ENCODE peak calls at places on chromosome 13, in five cellular contexts. T is fibroblast of lung, H is Caco-2, C is mesendoderm, I is mucosa of descending colon. U is an unnamed sample.

GRCh38 chr13:39415403-39415802 is 187.6 kb downstream of the LHFPL6 start:
- DNase-seq in T (peak; percentile 62), H (peak; percentile 39), C (peak; percentile 57), I (no peak), U (no peak)

GRCh38 chr13:98506343-98507059 is 70.4 kb downstream of the STK24 start:
- DNase-seq in T (no peak), H (no peak), C (no peak), I (no peak), U (no peak)

GRCh38 chr13:41427700-41428099 is 29.6 kb upstream of the RGCC start:
- DNase-seq in T (no peak), H (no peak), C (no peak), I (no peak), U (no peak)

GRCh38 chr13:31274345-31274870 is 74.6 kb downstream of the B3GLCT start:
- DNase-seq in T (no peak), H (no peak), C (no peak), I (no peak), U (no peak)

GRCh38 chr13:41668130-41668757 is 210.9 kb downstream of the RGCC start:
- DNase-seq in T (peak; percentile 96), H (peak; percentile 80), C (peak; percentile 94), I (no peak), U (peak; percentile 66)

GRCh38 chr13:81017525-81018152 is 676.7 kb upstream of the SPRY2 start:
- DNase-seq in T (peak; percentile 77), H (no peak), C (peak; percentile 53), I (no peak), U (peak; percentile 15)

GRCh38 chr13:19150712-19151228 is 30.9 kb downstream of the TUBA3C start:
- DNase-seq in T (no peak), H (no peak), C (no peak), I (no peak), U (no peak)

GRCh38 chr13:49370390-49370789 is 73.5 kb downstream of the CAB39L start:
- DNase-seq in T (no peak), H (no peak), C (peak; percentile 25), I (no peak), U (no peak)

GRCh38 chr13:44576396-44577235 is 486 bp upstream of the TSC22D1 start:
- DNase-seq in T (no peak), H (no peak), C (no peak), I (peak; percentile 63), U (no peak)

GRCh38 chr13:94630858-94631257 is 29.2 kb downstream of the GPR180 start:
- DNase-seq in T (no peak), H (no peak), C (no peak), I (no peak), U (no peak)

GRCh38 chr13:64052526-64052925 is 2636.9 kb upstream of the PCDH20 start:
- DNase-seq in T (no peak), H (no peak), C (peak; percentile 78), I (no peak), U (no peak)

GRCh38 chr13:106352850-106353249 is 182.6 kb downstream of the EFNB2 start:
- DNase-seq in T (peak; percentile 58), H (no peak), C (no peak), I (no peak), U (no peak)

GRCh38 chr13:93730780-93731179 is 504.2 kb downstream of the GPC6 start:
- DNase-seq in T (peak; percentile 46), H (no peak), C (no peak), I (no peak), U (no peak)

GRCh38 chr13:19959831-19960672 is 1.5 kb downstream of the ZMYM2 start:
- DNase-seq in T (peak; percentile 91), H (peak; percentile 94), C (peak; percentile 97), I (peak; percentile 85), U (no peak)

GRCh38 chr13:80572308-80572676 is 231.4 kb upstream of the SPRY2 start:
- DNase-seq in T (no peak), H (no peak), C (no peak), I (no peak), U (no peak)

GRCh38 chr13:28145049-28145448 is 6.7 kb downstream of the PAN3 start:
- DNase-seq in T (no peak), H (no peak), C (no peak), I (no peak), U (no peak)

GRCh38 chr13:20969182-20969581 is 66.6 kb upstream of the XPO4 start:
- DNase-seq in T (peak; percentile 52), H (no peak), C (no peak), I (no peak), U (no peak)

GRCh38 chr13:46206138-46206537 is 5.6 kb upstream of the LRRC63 start:
- DNase-seq in T (no peak), H (no peak), C (no peak), I (no peak), U (no peak)

GRCh38 chr13:76610819-76611415 is 275.3 kb downstream of the KCTD12 start:
- DNase-seq in T (peak; percentile 10), H (no peak), C (no peak), I (no peak), U (no peak)

GRCh38 chr13:31053896-31054295 is 107.8 kb downstream of the HSPH1 start:
- DNase-seq in T (no peak), H (no peak), C (no peak), I (no peak), U (no peak)

GRCh38 chr13:26280822-26281221 is 26.9 kb downstream of the CDK8 start:
- DNase-seq in T (no peak), H (no peak), C (peak; percentile 53), I (no peak), U (no peak)

GRCh38 chr13:39957868-39958676 is 302.6 kb downstream of the COG6 start:
- DNase-seq in T (no peak), H (no peak), C (no peak), I (no peak), U (no peak)

GRCh38 chr13:22625691-22626090 is 555.1 kb upstream of the SGCG start:
- DNase-seq in T (no peak), H (no peak), C (no peak), I (no peak), U (no peak)

GRCh38 chr13:41059466-41059865 is 1.8 kb upstream of the WBP4 start:
- DNase-seq in T (no peak), H (no peak), C (no peak), I (no peak), U (no peak)

GRCh38 chr13:79382545-79383275 is 23.3 kb downstream of the RBM26 start:
- DNase-seq in T (no peak), H (no peak), C (no peak), I (no peak), U (no peak)

DNA sequence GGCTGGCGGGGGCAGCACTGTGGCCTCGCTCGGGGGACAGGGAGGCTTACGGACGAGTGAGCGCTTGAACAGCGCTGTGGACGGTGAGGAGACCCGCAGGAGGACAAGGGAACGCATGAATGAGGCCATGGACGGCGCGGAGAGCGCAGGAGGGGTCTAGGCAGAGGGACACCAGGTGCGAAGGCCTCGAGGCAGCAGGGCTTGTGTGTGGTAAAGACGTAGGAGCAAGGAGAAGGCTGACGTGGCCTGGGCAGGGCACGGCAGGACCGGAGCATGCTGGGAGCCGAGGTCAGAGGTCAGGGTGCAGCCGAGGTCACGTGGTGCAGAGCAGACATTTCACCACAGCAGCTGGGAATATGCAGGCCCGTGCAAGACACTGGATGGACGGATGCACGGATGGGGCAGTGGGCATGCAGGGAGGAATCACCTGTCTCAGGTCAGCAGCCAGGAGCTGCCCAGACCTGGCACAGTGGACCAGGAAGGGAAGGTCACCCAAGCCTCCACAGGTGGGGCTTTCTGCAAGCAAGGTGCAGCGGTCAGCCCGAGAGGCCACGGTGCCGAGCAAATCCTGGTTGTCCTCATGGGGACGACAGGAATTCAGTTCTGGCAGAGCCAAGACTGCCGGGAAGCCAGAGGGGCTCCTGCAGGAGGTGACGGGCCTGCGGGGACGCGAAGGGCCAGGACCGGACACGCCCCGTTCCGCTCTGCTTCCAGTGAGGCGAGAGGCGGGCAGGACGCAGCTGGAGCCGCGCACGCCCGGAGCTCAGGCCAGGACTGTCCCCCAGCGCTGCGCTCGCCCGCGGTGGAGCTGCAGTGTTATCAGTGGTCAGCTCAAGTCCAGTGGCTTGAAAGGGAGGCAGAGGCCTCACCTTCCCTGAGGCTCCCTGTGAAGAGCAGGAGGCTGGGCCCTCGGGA is 72.2 kb downstream of the RASA3 start:
- DNase-seq in T (no peak), H (no peak), C (no peak), I (no peak), U (no peak)
- H3K4me1 ChIP-seq in T (peaks cover 29% of the 10 kb centered on the region), H (peaks cover 7% of the 10 kb centered on the region), C (peaks cover 6% of the 10 kb centered on the region), I (peaks cover 25% of the 10 kb centered on the region), U (peaks cover 19% of the 10 kb centered on the region)

GRCh38 chr13:111516712-111517640 is 196.5 kb downstream of the TEX29 start:
- DNase-seq in T (no peak), H (peak; percentile 20), C (no peak), I (no peak), U (no peak)
- H3K4me3 ChIP-seq in T (no peak overlapping the region), H (no peak overlapping the region), C (no peak overlapping the region), I (no peak overlapping the region), U (no peak overlapping the region)

DNA sequence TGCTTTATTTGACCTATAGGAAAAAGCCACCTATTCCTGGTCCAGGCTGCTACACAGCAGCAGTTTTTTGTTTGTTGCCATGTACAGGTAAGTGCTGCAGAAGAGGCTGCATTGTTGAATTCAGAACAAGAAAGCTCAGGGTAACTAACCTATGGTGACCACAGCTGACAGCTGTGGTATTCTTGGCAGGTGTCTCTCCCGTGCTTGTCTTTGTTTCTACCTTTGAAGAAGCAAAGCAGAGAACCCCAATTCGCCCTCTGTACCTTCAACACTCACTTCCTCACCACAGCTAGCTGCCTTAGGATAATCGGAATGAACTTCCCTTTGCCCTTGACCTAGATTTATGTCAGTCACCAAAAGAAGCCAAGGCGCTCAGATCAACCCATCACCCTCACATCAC is 1703.3 kb upstream of the SLC10A2 start:
- DNase-seq in T (no peak), H (no peak), C (no peak), I (no peak), U (no peak)
- H3K4me1 ChIP-seq in T (no peaks in the 10 kb centered on the region), H (no peaks in the 10 kb centered on the region), C (no peaks in the 10 kb centered on the region), I (no peaks in the 10 kb centered on the region), U (no peaks in the 10 kb centered on the region)

GRCh38 chr13:33723365-33723764 is 94.6 kb upstream of the RFC3 start:
- DNase-seq in T (peak; percentile 11), H (no peak), C (no peak), I (no peak), U (no peak)

GRCh38 chr13:33721719-33722118 is 96.2 kb upstream of the RFC3 start:
- DNase-seq in T (peak; percentile 30), H (no peak), C (no peak), I (no peak), U (no peak)

GRCh38 chr13:33723772-33724435 is 94.0 kb upstream of the RFC3 start:
- DNase-seq in T (peak; percentile 91), H (peak; percentile 85), C (peak; percentile 95), I (peak; percentile 54), U (peak; percentile 69)

GRCh38 chr13:33725340-33725739 is 92.6 kb upstream of the RFC3 start:
- DNase-seq in T (no peak), H (no peak), C (no peak), I (no peak), U (no peak)

DNA sequence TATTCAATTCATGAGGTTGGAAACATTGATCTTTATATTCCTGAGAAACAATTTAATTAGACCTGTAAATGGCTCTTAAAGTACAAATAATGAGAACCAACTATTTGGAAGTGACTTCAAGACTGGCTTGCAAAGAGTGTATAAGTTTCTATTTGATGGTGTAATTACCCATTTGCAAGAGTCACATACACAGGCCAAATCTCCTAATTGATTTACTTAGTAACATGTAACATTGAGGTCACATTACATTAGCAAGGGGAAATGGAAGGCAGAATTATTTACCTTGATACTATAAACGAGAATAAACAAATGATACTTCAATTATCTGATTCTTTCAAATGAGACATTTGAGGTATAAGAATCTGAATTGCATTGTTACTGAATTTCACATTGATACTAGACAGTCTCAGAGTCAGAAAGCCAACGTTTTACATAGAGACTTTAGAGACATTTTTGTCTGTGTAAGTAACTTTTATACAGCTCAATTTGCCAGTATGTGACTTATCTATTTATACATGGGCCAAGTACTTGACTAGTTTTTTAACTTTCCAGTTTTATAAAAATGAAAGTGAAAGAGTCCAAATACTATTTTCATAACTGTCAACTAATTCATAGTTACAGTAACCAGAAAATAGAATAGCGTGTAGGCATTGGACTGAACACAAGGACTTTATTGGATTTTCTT is 95.6 kb upstream of the RFC3 start:
- DNase-seq in T (peak; percentile 34), H (no peak), C (no peak), I (no peak), U (no peak)
- H3K4me3 ChIP-seq in T (no peak overlapping the region), H (no peak overlapping the region), C (no peak overlapping the region), I (no peak overlapping the region), U (no peak overlapping the region)

U was measured in NT2/D1.